ENCODE peak calls at places on chromosomes 12 and 14, in eight cellular contexts. One of them, this sample, is unnamed.

GRCh38 chr12:75389061-75389460 is 1.8 kb upstream of the GLIPR1L2 start:
- DNase-seq in HT1080: peak; percentile 77
- DNase-seq in germinal center: no peak
- DNase-seq in tibial artery: no peak
- DNase-seq in endothelial cell: no peak
- DNase-seq in brain microvascular endothelial cell: peak; percentile 34
- DNase-seq in progenitor cell of endocrine pancreas: no peak
- DNase-seq in fibroblast of mammary gland: peak; percentile 62
- DNase-seq in this sample: peak; percentile 56

GRCh38 chr14:30287579-30288445 is 271.1 kb upstream of the G2E3 start:
- DNase-seq in germinal center: no peak
- DNase-seq in endothelial cell: no peak
- DNase-seq in brain microvascular endothelial cell: no peak
- DNase-seq in tibial artery: no peak
- DNase-seq in fibroblast of mammary gland: no peak
- DNase-seq in progenitor cell of endocrine pancreas: no peak
- DNase-seq in HT1080: no peak
- DNase-seq in this sample: no peak

GRCh38 chr12:80939231-80939950 is 1.7 kb upstream of the LIN7A start:
- DNase-seq in germinal center: no peak
- DNase-seq in fibroblast of mammary gland: peak; percentile 22
- DNase-seq in brain microvascular endothelial cell: peak; percentile 19
- DNase-seq in endothelial cell: no peak
- DNase-seq in tibial artery: no peak
- DNase-seq in HT1080: no peak
- DNase-seq in progenitor cell of endocrine pancreas: no peak
- DNase-seq in this sample: no peak

GRCh38 chr12:59113831-59114273 is 193.5 kb upstream of the LRIG3 start:
- DNase-seq in germinal center: peak; percentile 33
- DNase-seq in progenitor cell of endocrine pancreas: peak; percentile 73
- DNase-seq in HT1080: peak; percentile 57
- DNase-seq in endothelial cell: peak; percentile 83
- DNase-seq in fibroblast of mammary gland: peak; percentile 85
- DNase-seq in brain microvascular endothelial cell: peak; percentile 76
- DNase-seq in tibial artery: peak; percentile 83
- DNase-seq in this sample: peak; percentile 81

GRCh38 chr12:95339086-95339788 is 121.6 kb downstream of the VEZT start:
- DNase-seq in tibial artery: no peak
- DNase-seq in brain microvascular endothelial cell: no peak
- DNase-seq in fibroblast of mammary gland: peak; percentile 37
- DNase-seq in HT1080: peak; percentile 12
- DNase-seq in germinal center: no peak
- DNase-seq in progenitor cell of endocrine pancreas: no peak
- DNase-seq in endothelial cell: no peak
- DNase-seq in this sample: no peak

GRCh38 chr14:103867523-103867953 is 20.2 kb upstream of the PPP1R13B start:
- DNase-seq in tibial artery: no peak
- DNase-seq in endothelial cell: no peak
- DNase-seq in progenitor cell of endocrine pancreas: no peak
- DNase-seq in germinal center: no peak
- DNase-seq in brain microvascular endothelial cell: no peak
- DNase-seq in fibroblast of mammary gland: no peak
- DNase-seq in HT1080: no peak
- DNase-seq in this sample: peak; percentile 51

GRCh38 chr12:48454675-48455074 is 17.7 kb upstream of the ANP32D start:
- DNase-seq in fibroblast of mammary gland: peak; percentile 57
- DNase-seq in germinal center: peak; percentile 6
- DNase-seq in HT1080: peak; percentile 6
- DNase-seq in brain microvascular endothelial cell: peak; percentile 8
- DNase-seq in progenitor cell of endocrine pancreas: no peak
- DNase-seq in endothelial cell: no peak
- DNase-seq in tibial artery: no peak
- DNase-seq in this sample: peak; percentile 7

GRCh38 chr14:50560929-50561280 is 960 bp downstream of the ATL1 start:
- DNase-seq in tibial artery: peak; percentile 95
- DNase-seq in endothelial cell: peak; percentile 26
- DNase-seq in germinal center: peak; percentile 15
- DNase-seq in HT1080: no peak
- DNase-seq in fibroblast of mammary gland: peak; percentile 66
- DNase-seq in progenitor cell of endocrine pancreas: peak; percentile 30
- DNase-seq in brain microvascular endothelial cell: peak; percentile 54
- DNase-seq in this sample: peak; percentile 86

GRCh38 chr12:48352157-48352775 is 1.5 kb upstream of the ZNF641 start:
- DNase-seq in tibial artery: no peak
- DNase-seq in HT1080: no peak
- DNase-seq in fibroblast of mammary gland: no peak
- DNase-seq in germinal center: no peak
- DNase-seq in endothelial cell: no peak
- DNase-seq in progenitor cell of endocrine pancreas: no peak
- DNase-seq in brain microvascular endothelial cell: no peak
- DNase-seq in this sample: no peak

GRCh38 chr14:99672506-99673327 is 11.4 kb upstream of the CYP46A1 start:
- DNase-seq in fibroblast of mammary gland: no peak
- DNase-seq in germinal center: peak; percentile 48
- DNase-seq in brain microvascular endothelial cell: no peak
- DNase-seq in progenitor cell of endocrine pancreas: no peak
- DNase-seq in tibial artery: no peak
- DNase-seq in endothelial cell: no peak
- DNase-seq in HT1080: no peak
- DNase-seq in this sample: no peak

GRCh38 chr14:77485256-77485655 is 13.4 kb downstream of the ISM2 start:
- DNase-seq in progenitor cell of endocrine pancreas: no peak
- DNase-seq in germinal center: no peak
- DNase-seq in fibroblast of mammary gland: no peak
- DNase-seq in endothelial cell: no peak
- DNase-seq in brain microvascular endothelial cell: no peak
- DNase-seq in tibial artery: peak; percentile 20
- DNase-seq in HT1080: peak; percentile 23
- DNase-seq in this sample: peak; percentile 22

GRCh38 chr12:25272937-25273526 is 22.3 kb upstream of the KRAS start:
- DNase-seq in tibial artery: no peak
- DNase-seq in HT1080: no peak
- DNase-seq in endothelial cell: no peak
- DNase-seq in brain microvascular endothelial cell: no peak
- DNase-seq in fibroblast of mammary gland: no peak
- DNase-seq in germinal center: no peak
- DNase-seq in progenitor cell of endocrine pancreas: no peak
- DNase-seq in this sample: no peak

This sample was measured in Daoy.